ENCODE peak calls at places on chromosomes 4 and X, in five cellular contexts. D, Z, Y, I and S are unnamed samples.

GRCh38 chr4:6900956-6901355 is 8.7 kb upstream of the TBC1D14 start:
- DNase-seq in Z (no peak), D (no peak), I (no peak), Y (no peak), S (no peak)

GRCh38 chr4:39825741-39826231 is 127.8 kb downstream of the UBE2K start:
- DNase-seq in Z (no peak), I (no peak), Y (peak; percentile 60), D (peak; percentile 25), S (no peak)

GRCh38 chrX:12936947-12937346 is 30.5 kb downstream of the TLR8 start:
- DNase-seq in Z (no peak), I (no peak), D (no peak), Y (peak; percentile 51), S (peak; percentile 53)

GRCh38 chr4:30792616-30793015 is 72.4 kb downstream of the PCDH7 start:
- DNase-seq in D (no peak), Y (peak; percentile 47), Z (no peak), I (no peak), S (no peak)

GRCh38 chr4:188661502-188661901 is 522.3 kb downstream of the TRIML1 start:
- DNase-seq in I (no peak), Y (no peak), D (no peak), Z (no peak), S (no peak)

GRCh38 chrX:119105826-119106225 is 21.8 kb downstream of the KIAA1210 start:
- DNase-seq in I (no peak), Y (no peak), Z (no peak), D (no peak), S (no peak)

GRCh38 chr4:65046496-65047101 is 623.7 kb downstream of the EPHA5 start:
- DNase-seq in I (peak; percentile 43), Y (no peak), D (peak; percentile 28), Z (no peak), S (no peak)

GRCh38 chr4:989722-990471 is 3.1 kb downstream of the IDUA start:
- DNase-seq in D (no peak), I (no peak), Y (no peak), Z (no peak), S (no peak)

GRCh38 chr4:176034936-176035335 is 30.7 kb upstream of the WDR17 start:
- DNase-seq in I (no peak), Y (no peak), D (no peak), Z (no peak), S (no peak)

GRCh38 chr4:23276076-23276475 is 583.3 kb downstream of the GBA3 start:
- DNase-seq in Y (no peak), D (no peak), I (no peak), Z (no peak), S (no peak)

GRCh38 chr4:159174645-159175147 is 71.8 kb downstream of the RAPGEF2 start:
- DNase-seq in D (no peak), Y (no peak), Z (no peak), I (no peak), S (no peak)

GRCh38 chr4:147772459-147772969 is 40.6 kb downstream of the ARHGAP10 start:
- DNase-seq in I (no peak), D (peak; percentile 90), Y (no peak), Z (no peak), S (no peak)

GRCh38 chr4:73917081-73917501 is 47.9 kb downstream of the CXCL1 start:
- DNase-seq in Z (no peak), Y (no peak), I (no peak), D (peak; percentile 96), S (no peak)

GRCh38 chrX:43679778-43680177 is 23.7 kb downstream of the MAOA start:
- DNase-seq in Y (no peak), I (no peak), Z (no peak), D (peak; percentile 47), S (no peak)

GRCh38 chr4:140343303-140343702 is 30.1 kb upstream of the SCOC start:
- DNase-seq in Z (no peak), I (no peak), Y (peak; percentile 36), D (peak; percentile 61), S (no peak)

GRCh38 chrX:29671426-29671825 is 543.9 kb upstream of the MAGEB2 start:
- DNase-seq in D (no peak), I (no peak), Y (no peak), Z (no peak), S (no peak)

GRCh38 chrX:3697701-3698279 is 15.7 kb downstream of the PRKX start:
- DNase-seq in D (peak; percentile 69), Y (peak; percentile 1), Z (no peak), I (peak; percentile 53), S (no peak)

GRCh38 chr4:139420652-139421051 is 33.3 kb upstream of the RAB33B start:
- DNase-seq in Y (no peak), D (no peak), I (no peak), Z (no peak), S (no peak)

GRCh38 chr4:38314663-38315062 is 349.3 kb upstream of the KLF3 start:
- DNase-seq in Z (no peak), D (peak; percentile 95), Y (no peak), I (no peak), S (no peak)

GRCh38 chr4:21948347-21949072 is at the start of gene KCNIP4:
- DNase-seq in Z (no peak), I (peak; percentile 86), Y (peak; percentile 52), D (no peak), S (peak; percentile 69)

GRCh38 chr4:169361741-169362140 is 91.0 kb upstream of the SH3RF1 start:
- DNase-seq in Y (no peak), I (no peak), Z (no peak), D (no peak), S (no peak)

GRCh38 chr4:7759635-7760034 is 180.0 kb downstream of the AFAP1 start:
- DNase-seq in Y (no peak), D (no peak), Z (no peak), I (no peak), S (no peak)

GRCh38 chr4:137909910-137910309 is 332.2 kb downstream of the SLC7A11 start:
- DNase-seq in Z (no peak), D (peak; percentile 12), Y (no peak), I (peak; percentile 53), S (peak; percentile 11)